ENCODE peak calls at places on chromosomes 7 and 10, in six cellular contexts. T is AG09309; V is hepatocyte; A is prostate gland; D is CD8-positive, alpha-beta T cell; M is left ventricle myocardium inferior. U is an unnamed sample.

GRCh38 chr10:104824378-104825006 is 183.4 kb downstream of the SORCS3 start:
- DNase-seq in A (peak), V (peak), M (peak), T (no peak), D (no peak), U (no peak)

GRCh38 chr7:3010161-3010560 is 33.5 kb downstream of the CARD11 start:
- DNase-seq in D (no peak), A (no peak), T (no peak), V (no peak), M (no peak), U (no peak)

GRCh38 chr7:37182011-37182478 is 266.6 kb downstream of the ELMO1 start:
- DNase-seq in D (peak), V (peak), T (peak), A (peak), M (peak), U (no peak)

GRCh38 chr10:91607661-91608442 is 25.0 kb downstream of the PPP1R3C start:
- DNase-seq in V (no peak), M (peak), D (no peak), T (no peak), A (no peak), U (no peak)

GRCh38 chr10:90871279-90871760 is 454 bp upstream of the RPP30 start:
- DNase-seq in T (no peak), V (peak), A (no peak), M (no peak), D (no peak), U (no peak)

GRCh38 chr7:95577137-95577536 is 19.2 kb downstream of the PDK4 start:
- DNase-seq in M (no peak), A (no peak), T (no peak), V (no peak), D (no peak), U (no peak)

GRCh38 chr10:95767884-95768556 is 12.1 kb downstream of the ENTPD1 start:
- DNase-seq in V (no peak), A (no peak), D (no peak), M (peak), T (no peak), U (no peak)

GRCh38 chr10:60788543-60788942 is 10.3 kb downstream of the CDK1 start:
- DNase-seq in M (no peak), D (no peak), V (no peak), A (no peak), T (no peak), U (no peak)

GRCh38 chr7:105871142-105871541 is 5.3 kb downstream of the ATXN7L1 start:
- DNase-seq in T (no peak), V (no peak), D (no peak), A (no peak), M (no peak), U (no peak)

GRCh38 chr7:97022451-97023306 is 2.0 kb downstream of the DLX5 start:
- DNase-seq in V (no peak), T (no peak), A (no peak), D (no peak), M (no peak), U (no peak)

GRCh38 chr7:31100870-31101269 is 48.8 kb downstream of the ADCYAP1R1 start:
- DNase-seq in D (no peak), A (no peak), V (no peak), T (no peak), M (no peak), U (no peak)

GRCh38 chr10:130915065-130915464 is 396.5 kb downstream of the TCERG1L start:
- DNase-seq in T (no peak), M (no peak), D (peak), V (no peak), A (no peak), U (no peak)

GRCh38 chr10:118035358-118036031 is 11.2 kb downstream of the RAB11FIP2 start:
- DNase-seq in V (no peak), D (no peak), T (no peak), M (no peak), A (no peak), U (no peak)

GRCh38 chr10:87695074-87695473 is 35.4 kb downstream of the PAPSS2 start:
- DNase-seq in D (no peak), A (no peak), M (no peak), V (no peak), T (no peak), U (no peak)

GRCh38 chr10:25405871-25406270 is 231.1 kb downstream of the GPR158 start:
- DNase-seq in A (no peak), M (no peak), D (no peak), V (no peak), T (no peak), U (no peak)

GRCh38 chr10:71453186-71453585 is 56.5 kb downstream of the CDH23 start:
- DNase-seq in M (no peak), A (no peak), V (no peak), D (no peak), T (no peak), U (no peak)

GRCh38 chr10:77925410-77925794 is 1.2 kb downstream of the DLG5 start:
- DNase-seq in M (no peak), V (peak), D (no peak), T (no peak), A (peak), U (no peak)

GRCh38 chr7:64997927-64998391 is 7.1 kb upstream of the ZNF117 start:
- DNase-seq in M (no peak), T (peak), D (no peak), V (no peak), A (peak), U (no peak)

GRCh38 chr7:31751726-31752125 is 64.7 kb downstream of the PPP1R17 start:
- DNase-seq in T (no peak), M (no peak), V (no peak), D (no peak), A (no peak), U (no peak)

GRCh38 chr7:55486991-55487390 is 85.3 kb downstream of the VOPP1 start:
- DNase-seq in M (no peak), A (no peak), D (no peak), T (no peak), V (no peak), U (no peak)

GRCh38 chr10:129963831-129964501 is at the start of gene EBF3:
- DNase-seq in T (no peak), M (peak), V (peak), D (no peak), A (peak), U (no peak)

GRCh38 chr7:124603066-124603465 is 162.5 kb downstream of the GPR37 start:
- DNase-seq in M (no peak), T (no peak), D (no peak), V (no peak), A (no peak), U (no peak)

GRCh38 chr7:43249808-43250145 is 137.3 kb downstream of the HECW1 start:
- DNase-seq in M (no peak), D (no peak), A (no peak), V (peak), T (no peak), U (no peak)
- H3K4me3 ChIP-seq in M (no peak), D (no peak), A (no peak), V (no peak), T (no peak), U (no peak)

GRCh38 chr7:88219781-88220747 is at the start of gene SRI:
- DNase-seq in A (peak), D (peak), T (peak), M (peak), V (peak), U (no peak)

GRCh38 chr7:88218428-88218745 is 1.5 kb downstream of the SRI start:
- DNase-seq in T (no peak), M (no peak), D (no peak), V (no peak), A (no peak), U (no peak)

GRCh38 chr7:88218836-88219605 is 817 bp downstream of the SRI start:
- DNase-seq in A (peak), T (no peak), V (peak), D (peak), M (peak), U (no peak)

GRCh38 chr7:88216276-88216675 is 3.6 kb downstream of the SRI start:
- DNase-seq in A (no peak), V (no peak), M (no peak), T (no peak), D (no peak), U (no peak)

DNA sequence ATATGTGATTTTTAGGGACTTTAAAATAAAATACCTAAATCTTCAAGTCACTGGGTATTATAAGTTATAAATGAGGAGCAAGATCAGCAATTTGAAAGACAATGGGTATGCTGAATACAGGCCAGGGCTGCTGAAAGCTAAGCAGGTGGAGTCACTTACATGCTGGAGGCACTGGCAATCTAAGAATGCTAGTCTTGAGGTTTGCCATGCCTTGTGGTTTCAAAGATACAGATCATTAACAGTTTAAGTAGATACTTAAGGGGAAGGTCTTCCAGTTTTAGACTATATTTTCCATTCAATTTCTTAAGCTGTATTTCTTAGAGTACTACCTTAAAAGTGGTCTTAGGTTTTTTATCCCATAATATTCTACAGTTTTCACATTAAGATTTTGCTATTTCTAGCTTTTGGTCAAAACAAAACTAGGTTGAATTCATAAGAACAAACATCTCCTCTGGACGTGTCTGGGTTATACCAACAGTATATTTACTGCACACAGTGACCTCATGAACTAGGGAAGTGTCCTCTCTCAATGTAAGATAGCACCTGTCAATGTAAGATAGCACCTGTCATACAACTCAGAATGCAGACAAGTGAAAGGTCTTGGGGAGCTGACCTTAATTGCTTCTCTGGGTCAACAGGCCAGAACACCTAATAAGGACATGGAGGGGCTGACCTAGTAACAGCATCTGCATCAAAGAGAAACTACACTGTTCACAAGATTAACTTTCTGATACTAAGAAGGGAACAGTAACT is 2.0 kb downstream of the SRI start:
- DNase-seq in V (no peak), M (no peak), T (no peak), D (no peak), A (no peak), U (no peak)
- H3K4me3 ChIP-seq in V (no peak), M (peak), T (no peak), D (peak), A (no peak), U (no peak)

DNA sequence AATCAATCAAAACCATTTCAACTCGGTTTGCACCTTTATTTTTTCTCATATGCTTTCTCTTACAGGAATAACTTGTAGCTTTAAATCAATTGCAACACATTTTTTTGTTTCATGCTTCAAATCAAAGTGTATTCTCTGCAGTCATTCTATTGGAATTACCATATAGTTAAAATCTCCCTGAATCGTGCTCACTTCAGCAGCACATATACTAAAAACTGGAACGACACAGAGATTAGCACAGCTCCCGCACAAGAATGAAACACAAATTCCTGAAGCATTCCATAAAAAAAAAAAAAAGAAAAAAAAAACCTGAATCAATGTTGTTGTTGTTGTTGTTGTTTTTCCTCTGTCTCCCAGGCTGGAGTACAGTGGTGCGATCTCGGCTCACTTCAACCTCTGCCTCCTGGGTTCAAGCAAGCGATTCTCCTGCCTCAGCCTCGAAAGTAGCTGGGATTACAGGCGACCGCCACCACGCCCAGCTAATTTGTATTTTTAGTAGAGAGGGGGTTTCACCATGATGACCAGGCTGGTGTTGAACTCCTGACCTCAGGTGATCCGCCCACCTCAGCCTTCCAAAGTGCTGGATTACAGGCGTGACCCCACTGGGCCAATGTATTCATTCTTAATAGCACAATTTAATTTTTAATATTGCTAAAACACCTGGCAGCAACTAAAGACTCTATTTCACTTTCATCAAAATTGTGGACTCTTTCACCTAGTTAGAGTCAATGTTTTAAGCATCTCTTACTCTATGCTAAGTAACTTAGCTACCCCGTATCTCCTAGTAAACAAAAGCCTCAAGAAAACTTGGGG is 26.3 kb downstream of the ANKRD61 start:
- DNase-seq in V (no peak), M (no peak), A (no peak), D (no peak), T (no peak), U (no peak)
- H3K4me3 ChIP-seq in V (peak), M (peak), A (peak), D (no peak), T (peak), U (peak)

DNA sequence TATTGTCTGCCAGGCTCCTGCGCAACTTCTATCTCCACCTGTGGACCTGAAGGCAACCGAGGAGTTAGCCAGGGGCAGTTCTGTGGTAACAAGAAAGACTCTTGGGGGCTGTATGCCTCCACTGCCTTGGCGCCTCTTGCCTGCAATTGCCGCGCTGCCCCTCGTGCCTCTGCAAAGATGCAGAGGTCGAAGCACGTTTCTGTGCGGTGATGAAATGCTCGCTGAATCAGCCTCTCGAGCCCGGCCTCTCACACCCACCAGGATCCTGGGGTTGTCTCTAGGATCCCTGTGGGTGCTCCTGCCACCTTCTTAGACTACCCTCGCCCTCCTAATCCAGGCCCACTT is 468 bp upstream of the LHFPL3 start:
- DNase-seq in M (no peak), V (peak), A (no peak), D (no peak), T (no peak), U (no peak)
- H3K4me3 ChIP-seq in M (no peak), V (peak), A (peak), D (no peak), T (no peak), U (no peak)

DNA sequence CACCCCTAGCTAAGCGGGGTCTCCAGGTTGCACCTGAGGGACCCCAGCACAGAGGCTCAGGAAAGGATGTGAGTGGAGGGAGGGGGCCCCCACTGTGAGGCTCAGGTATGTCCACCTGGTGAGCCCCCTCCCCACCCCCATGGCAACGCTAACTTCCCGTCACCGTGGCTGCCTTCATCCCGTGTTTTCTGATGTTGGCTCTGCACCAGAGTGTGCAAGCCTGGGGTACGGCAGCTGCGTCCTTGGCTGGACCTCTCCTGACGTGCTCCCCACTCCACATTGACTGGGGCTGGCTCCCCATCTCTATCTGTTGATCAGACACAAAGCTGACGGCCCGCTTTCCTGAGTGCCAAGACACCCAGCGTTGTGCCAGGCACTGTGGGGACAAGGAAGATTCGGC is 136.7 kb downstream of the ACTR3B start:
- DNase-seq in D (peak), T (no peak), M (no peak), A (no peak), V (no peak), U (no peak)
- H3K4me3 ChIP-seq in D (no peak), T (no peak), M (no peak), A (no peak), V (no peak), U (no peak)

U was measured in AG04449.